ENCODE peak calls at places on chromosome 1, in six cellular contexts. O is breast epithelium, F is heart left ventricle, Y is MM.1S, J is cardiac muscle cell, K is ovary. P is an unnamed sample.

GRCh38 chr1:223037845-223038244 is 105.2 kb downstream of the TLR5 start:
- DNase-seq in O (no peak), F (no peak), Y (no peak), J (no peak), K (no peak), P (no peak)

GRCh38 chr1:96416111-96416595 is 305.4 kb upstream of the PTBP2 start:
- DNase-seq in O (no peak), F (peak; percentile 17), Y (no peak), J (peak; percentile 24), K (no peak), P (peak; percentile 22)

GRCh38 chr1:167802235-167802634 is 80.5 kb downstream of the MPZL1 start:
- DNase-seq in O (no peak), F (no peak), Y (no peak), J (no peak), K (no peak), P (no peak)

GRCh38 chr1:41370225-41370624 is 9.0 kb downstream of the FOXO6 start:
- DNase-seq in O (no peak), F (no peak), Y (no peak), J (no peak), K (no peak), P (no peak)

GRCh38 chr1:201360901-201361651 is 16.4 kb downstream of the TNNT2 start:
- DNase-seq in O (no peak), F (no peak), Y (no peak), J (no peak), K (no peak), P (no peak)

GRCh38 chr1:10613861-10614260 is 139.1 kb downstream of the PEX14 start:
- DNase-seq in O (peak; percentile 27), F (no peak), Y (no peak), J (no peak), K (no peak), P (no peak)

GRCh38 chr1:43039228-43040055 is 80.8 kb upstream of the SLC2A1 start:
- DNase-seq in O (no peak), F (no peak), Y (no peak), J (no peak), K (no peak), P (no peak)

GRCh38 chr1:184393924-184394323 is 7.1 kb downstream of the C1orf21 start:
- DNase-seq in O (no peak), F (no peak), Y (no peak), J (no peak), K (no peak), P (no peak)

GRCh38 chr1:54794401-54795099 is 6.6 kb downstream of the TTC22 start:
- DNase-seq in O (no peak), F (no peak), Y (no peak), J (no peak), K (no peak), P (no peak)

GRCh38 chr1:3955196-3955772 is 55.2 kb upstream of the C1orf174 start:
- DNase-seq in O (no peak), F (no peak), Y (no peak), J (no peak), K (no peak), P (no peak)

GRCh38 chr1:180519846-180520245 is 17.5 kb upstream of the ACBD6 start:
- DNase-seq in O (no peak), F (no peak), Y (no peak), J (no peak), K (no peak), P (no peak)

GRCh38 chr1:35573198-35573775 is at the start of gene TFAP2E:
- DNase-seq in O (no peak), F (no peak), Y (no peak), J (peak; percentile 54), K (no peak), P (no peak)

GRCh38 chr1:205438213-205439158 is 16.6 kb upstream of the LEMD1 start:
- DNase-seq in O (peak; percentile 77), F (peak; percentile 87), Y (no peak), J (peak; percentile 83), K (peak; percentile 92), P (peak; percentile 57)

GRCh38 chr1:35855016-35855700 is 27.9 kb upstream of the AGO1 start:
- DNase-seq in O (no peak), F (no peak), Y (no peak), J (no peak), K (no peak), P (no peak)

GRCh38 chr1:179938752-179939151 is 15.9 kb upstream of the CEP350 start:
- DNase-seq in O (no peak), F (no peak), Y (no peak), J (peak; percentile 15), K (no peak), P (no peak)

GRCh38 chr1:36956570-36956969 is 77.7 kb downstream of the GRIK3 start:
- DNase-seq in O (no peak), F (no peak), Y (no peak), J (no peak), K (no peak), P (no peak)

GRCh38 chr1:59332983-59333382 is 36.1 kb downstream of the FGGY start:
- DNase-seq in O (no peak), F (no peak), Y (no peak), J (no peak), K (no peak), P (no peak)

GRCh38 chr1:147598631-147599361 is 57.5 kb downstream of the BCL9 start:
- DNase-seq in O (no peak), F (no peak), Y (peak; percentile 31), J (peak; percentile 79), K (peak; percentile 80), P (peak; percentile 47)

GRCh38 chr1:24970399-24970753 is 40.3 kb upstream of the RUNX3 start:
- DNase-seq in O (no peak), F (no peak), Y (no peak), J (peak; percentile 9), K (no peak), P (no peak)

GRCh38 chr1:241787691-241788090 is 60.3 kb upstream of the EXO1 start:
- DNase-seq in O (no peak), F (no peak), Y (no peak), J (no peak), K (no peak), P (no peak)

GRCh38 chr1:180562582-180562981 is 3.8 kb downstream of the OVAAL start:
- DNase-seq in O (no peak), F (no peak), Y (no peak), J (peak; percentile 61), K (no peak), P (no peak)

GRCh38 chr1:25017436-25018109 is 87.5 kb upstream of the RUNX3 start:
- DNase-seq in O (no peak), F (no peak), Y (no peak), J (no peak), K (no peak), P (no peak)

GRCh38 chr1:207362962-207363858 is 41.7 kb downstream of the CD55 start:
- DNase-seq in O (no peak), F (no peak), Y (no peak), J (no peak), K (no peak), P (no peak)

DNA sequence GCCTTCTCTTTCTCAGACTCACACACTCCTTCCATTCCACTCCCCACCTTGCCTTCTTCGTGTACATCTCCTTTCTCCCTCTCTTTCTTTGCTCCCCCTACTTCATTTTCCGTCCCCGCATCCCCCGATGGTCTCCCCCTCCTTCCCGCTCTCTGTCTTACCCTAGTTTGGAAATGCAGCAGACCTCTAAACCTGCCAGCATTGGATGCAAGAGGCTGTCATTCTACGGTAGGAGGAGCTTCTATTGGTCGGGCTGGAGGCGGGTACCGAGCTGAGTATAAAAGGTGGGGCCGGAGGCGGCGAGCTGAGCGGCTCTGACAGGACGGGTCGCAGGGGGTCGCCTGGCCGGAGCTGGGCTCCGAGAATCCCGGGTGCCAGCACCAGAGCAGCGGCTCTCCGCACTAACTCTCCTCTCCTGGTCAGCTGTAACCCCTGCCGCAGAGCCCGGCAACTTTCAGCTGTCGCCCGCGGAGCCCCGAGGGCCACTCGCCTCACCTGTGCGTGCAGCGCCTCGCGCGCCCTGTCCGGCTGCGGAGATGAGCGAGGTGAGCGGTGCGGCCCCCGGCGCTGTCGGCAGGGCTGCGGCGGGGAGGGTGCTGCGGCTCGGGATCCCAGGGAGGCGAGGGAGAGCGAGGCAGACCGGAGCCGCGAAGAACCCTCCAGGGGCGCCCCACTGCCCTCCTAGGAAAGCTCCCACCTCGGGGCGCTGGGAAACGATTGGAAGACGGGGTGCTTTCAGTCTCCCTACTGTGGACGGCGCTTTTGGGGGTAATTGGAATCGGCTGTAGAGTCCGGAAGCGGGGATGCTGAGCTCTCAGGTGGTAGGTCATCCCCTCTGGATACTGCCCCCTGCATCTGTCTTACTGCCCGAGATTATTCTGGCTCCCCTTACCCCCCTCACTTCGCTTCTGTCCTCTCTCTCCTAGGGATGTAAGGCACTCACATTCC is at the start of gene PCP4L1:
- DNase-seq in O (no peak), F (peak; percentile 47), Y (peak; percentile 34), J (peak; percentile 71), K (peak; percentile 55), P (no peak)
- H3K4me3 ChIP-seq in O (peak within 1 kb of the TSS; percentile 69), F (peak within 1 kb of the TSS; percentile 48), Y (peak within 1 kb of the TSS; percentile 14), J (peak within 1 kb of the TSS; percentile 39), K (peak within 1 kb of the TSS; percentile 41), P (peak within 1 kb of the TSS; percentile 7)

DNA sequence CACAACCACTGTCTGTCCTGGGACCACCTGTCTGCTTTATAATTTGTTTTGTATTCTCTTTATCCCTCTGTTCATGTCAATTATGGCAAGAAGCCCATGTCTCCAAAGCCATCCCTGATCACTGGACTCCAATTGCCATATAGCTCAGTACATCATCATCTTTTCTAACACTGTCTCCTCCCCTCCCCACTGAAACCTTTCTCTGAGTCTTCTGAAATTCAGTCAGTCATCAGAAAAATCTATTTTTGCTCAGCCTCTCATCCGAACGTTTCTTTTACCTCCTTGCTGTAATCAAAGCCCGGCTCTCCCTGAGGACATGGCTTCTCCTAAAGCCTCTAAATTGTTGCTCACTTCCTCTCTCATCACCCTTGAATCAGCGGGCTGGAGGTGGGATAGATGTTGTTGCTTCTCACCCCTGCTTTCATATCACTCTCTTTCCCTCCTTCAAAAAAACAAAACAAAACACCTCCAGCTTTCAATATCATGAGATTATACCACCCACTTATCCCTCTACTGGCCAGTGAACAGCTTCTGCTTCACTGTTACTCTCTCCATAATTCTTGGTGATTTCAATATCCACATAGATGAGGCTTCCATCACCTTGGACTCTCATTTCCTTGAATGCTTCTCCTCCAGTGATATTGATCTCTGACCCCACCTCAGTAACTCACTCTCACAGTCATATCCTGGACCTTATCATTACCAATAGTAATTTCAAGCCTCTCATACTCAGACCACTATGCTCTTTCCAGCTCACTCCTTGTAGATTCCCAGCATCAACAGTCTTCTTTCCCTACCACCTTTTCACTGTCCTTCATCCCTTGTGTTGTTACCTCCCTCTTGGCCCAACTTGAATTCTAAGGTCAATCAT is 27.8 kb downstream of the RAB3B start:
- DNase-seq in O (no peak), F (no peak), Y (peak; percentile 69), J (no peak), K (no peak), P (no peak)
- H3K4me1 ChIP-seq in O (no peaks in the 10 kb centered on the region), F (no peaks in the 10 kb centered on the region), Y (peaks cover 63% of the 10 kb centered on the region), J (peaks cover 10% of the 10 kb centered on the region), K (no peaks in the 10 kb centered on the region), P (no peaks in the 10 kb centered on the region)

DNA sequence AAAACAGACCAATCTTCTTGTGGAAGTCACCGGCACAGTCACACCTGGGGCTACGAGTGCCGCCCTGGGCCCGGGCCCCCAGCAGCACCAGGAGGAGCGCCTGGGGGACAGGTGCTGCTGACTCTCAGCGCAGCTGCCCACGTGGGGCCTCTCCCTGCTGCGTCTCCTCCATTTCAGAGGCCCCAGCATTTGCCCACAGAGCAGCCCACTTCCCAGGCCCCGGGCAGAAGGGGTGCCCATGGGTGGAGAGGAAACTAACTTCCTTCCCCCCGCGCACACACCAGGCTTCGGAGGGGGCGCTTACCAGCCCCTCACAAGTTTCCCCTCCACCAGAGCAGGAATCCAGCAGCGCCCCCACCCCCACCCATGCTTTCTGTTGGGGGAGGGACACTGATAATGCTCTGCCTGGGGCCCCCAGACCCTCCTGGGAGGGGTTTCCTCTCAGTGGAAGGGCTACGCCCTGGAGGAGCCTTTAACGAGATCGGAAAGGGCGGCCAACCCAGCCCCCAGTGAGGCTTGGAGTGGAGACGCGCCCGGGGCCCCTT is 440 bp downstream of the TNFRSF25 start:
- DNase-seq in O (no peak), F (no peak), Y (no peak), J (no peak), K (no peak), P (no peak)
- H3K4me3 ChIP-seq in O (no peak overlapping the region), F (peak overlapping the region; percentile 4), Y (no peak overlapping the region), J (no peak overlapping the region), K (no peak overlapping the region), P (no peak overlapping the region)

GRCh38 chr1:99850458-99850974 is 355 bp downstream of the AGL start:
- DNase-seq in O (no peak), F (no peak), Y (no peak), J (no peak), K (no peak), P (no peak)
- H3K4me1 ChIP-seq in O (no peaks in the 10 kb centered on the region), F (peaks cover 19% of the 10 kb centered on the region), Y (no peaks in the 10 kb centered on the region), J (peaks cover 13% of the 10 kb centered on the region), K (peaks cover 2% of the 10 kb centered on the region), P (peaks cover 61% of the 10 kb centered on the region)

P was measured in gastrocnemius medialis.